ENCODE peak calls at places on chromosomes 7 and 10, in six cellular contexts. One of them, this sample, is unnamed.

GRCh38 chr7:66140924-66141323 is 26.3 kb downstream of the CRCP start:
- DNase-seq in stimulated activated CD4-positive, alpha-beta T cell treated with anti-CD3 and anti-CD28 coated beads, Interleukin-2, amount 100 ng/mL, for 48 hours: no peak
- DNase-seq in activated T-cell treated with anti-CD3 and anti-CD28 coated beads for 48 hours: no peak
- DNase-seq in activated naive CD4-positive, alpha-beta T cell treated with Interleukin-2 at 50 U/mL for 16 hours: no peak
- DNase-seq in fibroblast of pulmonary artery: peak
- DNase-seq in mucosa of gallbladder: peak
- DNase-seq in this sample: no peak

GRCh38 chr7:157004050-157004838 is 6.2 kb downstream of the MNX1 start:
- DNase-seq in stimulated activated CD4-positive, alpha-beta T cell treated with anti-CD3 and anti-CD28 coated beads, Interleukin-2, amount 100 ng/mL, for 48 hours: no peak
- DNase-seq in activated T-cell treated with anti-CD3 and anti-CD28 coated beads for 48 hours: no peak
- DNase-seq in activated naive CD4-positive, alpha-beta T cell treated with Interleukin-2 at 50 U/mL for 16 hours: no peak
- DNase-seq in fibroblast of pulmonary artery: peak
- DNase-seq in mucosa of gallbladder: no peak
- DNase-seq in this sample: no peak

GRCh38 chr7:130433336-130433735 is 7.5 kb downstream of the CEP41 start:
- DNase-seq in stimulated activated CD4-positive, alpha-beta T cell treated with anti-CD3 and anti-CD28 coated beads, Interleukin-2, amount 100 ng/mL, for 48 hours: no peak
- DNase-seq in activated T-cell treated with anti-CD3 and anti-CD28 coated beads for 48 hours: no peak
- DNase-seq in activated naive CD4-positive, alpha-beta T cell treated with Interleukin-2 at 50 U/mL for 16 hours: no peak
- DNase-seq in fibroblast of pulmonary artery: no peak
- DNase-seq in mucosa of gallbladder: no peak
- DNase-seq in this sample: no peak

GRCh38 chr10:123147635-123148413 is at the start of gene HMX2:
- DNase-seq in stimulated activated CD4-positive, alpha-beta T cell treated with anti-CD3 and anti-CD28 coated beads, Interleukin-2, amount 100 ng/mL, for 48 hours: no peak
- DNase-seq in activated T-cell treated with anti-CD3 and anti-CD28 coated beads for 48 hours: no peak
- DNase-seq in activated naive CD4-positive, alpha-beta T cell treated with Interleukin-2 at 50 U/mL for 16 hours: peak
- DNase-seq in fibroblast of pulmonary artery: no peak
- DNase-seq in mucosa of gallbladder: no peak
- DNase-seq in this sample: no peak

GRCh38 chr7:26440253-26440992 is 148.8 kb downstream of the SNX10 start:
- DNase-seq in stimulated activated CD4-positive, alpha-beta T cell treated with anti-CD3 and anti-CD28 coated beads, Interleukin-2, amount 100 ng/mL, for 48 hours: no peak
- DNase-seq in activated T-cell treated with anti-CD3 and anti-CD28 coated beads for 48 hours: no peak
- DNase-seq in activated naive CD4-positive, alpha-beta T cell treated with Interleukin-2 at 50 U/mL for 16 hours: no peak
- DNase-seq in fibroblast of pulmonary artery: no peak
- DNase-seq in mucosa of gallbladder: no peak
- DNase-seq in this sample: no peak

GRCh38 chr7:151276651-151277590 is 28.4 kb upstream of the SMARCD3 start:
- DNase-seq in stimulated activated CD4-positive, alpha-beta T cell treated with anti-CD3 and anti-CD28 coated beads, Interleukin-2, amount 100 ng/mL, for 48 hours: peak
- DNase-seq in activated T-cell treated with anti-CD3 and anti-CD28 coated beads for 48 hours: peak
- DNase-seq in activated naive CD4-positive, alpha-beta T cell treated with Interleukin-2 at 50 U/mL for 16 hours: peak
- DNase-seq in fibroblast of pulmonary artery: peak
- DNase-seq in mucosa of gallbladder: peak
- DNase-seq in this sample: peak

GRCh38 chr10:117421985-117422384 is 46.7 kb upstream of the PDZD8 start:
- DNase-seq in stimulated activated CD4-positive, alpha-beta T cell treated with anti-CD3 and anti-CD28 coated beads, Interleukin-2, amount 100 ng/mL, for 48 hours: no peak
- DNase-seq in activated T-cell treated with anti-CD3 and anti-CD28 coated beads for 48 hours: no peak
- DNase-seq in activated naive CD4-positive, alpha-beta T cell treated with Interleukin-2 at 50 U/mL for 16 hours: no peak
- DNase-seq in fibroblast of pulmonary artery: no peak
- DNase-seq in mucosa of gallbladder: no peak
- DNase-seq in this sample: no peak

GRCh38 chr10:101380353-101381017 is 26.5 kb downstream of the BTRC start:
- DNase-seq in stimulated activated CD4-positive, alpha-beta T cell treated with anti-CD3 and anti-CD28 coated beads, Interleukin-2, amount 100 ng/mL, for 48 hours: no peak
- DNase-seq in activated T-cell treated with anti-CD3 and anti-CD28 coated beads for 48 hours: no peak
- DNase-seq in activated naive CD4-positive, alpha-beta T cell treated with Interleukin-2 at 50 U/mL for 16 hours: no peak
- DNase-seq in fibroblast of pulmonary artery: peak
- DNase-seq in mucosa of gallbladder: no peak
- DNase-seq in this sample: no peak

GRCh38 chr7:123538897-123539296 is 4.5 kb upstream of the IQUB start:
- DNase-seq in stimulated activated CD4-positive, alpha-beta T cell treated with anti-CD3 and anti-CD28 coated beads, Interleukin-2, amount 100 ng/mL, for 48 hours: no peak
- DNase-seq in activated T-cell treated with anti-CD3 and anti-CD28 coated beads for 48 hours: no peak
- DNase-seq in activated naive CD4-positive, alpha-beta T cell treated with Interleukin-2 at 50 U/mL for 16 hours: no peak
- DNase-seq in fibroblast of pulmonary artery: no peak
- DNase-seq in mucosa of gallbladder: no peak
- DNase-seq in this sample: no peak

GRCh38 chr10:43890124-43890523 is 241.4 kb upstream of the ZNF32 start:
- DNase-seq in stimulated activated CD4-positive, alpha-beta T cell treated with anti-CD3 and anti-CD28 coated beads, Interleukin-2, amount 100 ng/mL, for 48 hours: no peak
- DNase-seq in activated T-cell treated with anti-CD3 and anti-CD28 coated beads for 48 hours: no peak
- DNase-seq in activated naive CD4-positive, alpha-beta T cell treated with Interleukin-2 at 50 U/mL for 16 hours: no peak
- DNase-seq in fibroblast of pulmonary artery: peak
- DNase-seq in mucosa of gallbladder: no peak
- DNase-seq in this sample: no peak

GRCh38 chr10:44804661-44805060 is 106.5 kb upstream of the TMEM72 start:
- DNase-seq in stimulated activated CD4-positive, alpha-beta T cell treated with anti-CD3 and anti-CD28 coated beads, Interleukin-2, amount 100 ng/mL, for 48 hours: no peak
- DNase-seq in activated T-cell treated with anti-CD3 and anti-CD28 coated beads for 48 hours: no peak
- DNase-seq in activated naive CD4-positive, alpha-beta T cell treated with Interleukin-2 at 50 U/mL for 16 hours: no peak
- DNase-seq in fibroblast of pulmonary artery: no peak
- DNase-seq in mucosa of gallbladder: no peak
- DNase-seq in this sample: no peak

GRCh38 chr7:143245123-143245522 is 18.1 kb upstream of the GSTK1 start:
- DNase-seq in stimulated activated CD4-positive, alpha-beta T cell treated with anti-CD3 and anti-CD28 coated beads, Interleukin-2, amount 100 ng/mL, for 48 hours: no peak
- DNase-seq in activated T-cell treated with anti-CD3 and anti-CD28 coated beads for 48 hours: no peak
- DNase-seq in activated naive CD4-positive, alpha-beta T cell treated with Interleukin-2 at 50 U/mL for 16 hours: no peak
- DNase-seq in fibroblast of pulmonary artery: peak
- DNase-seq in mucosa of gallbladder: no peak
- DNase-seq in this sample: no peak

GRCh38 chr10:72328829-72329204 is 25.9 kb downstream of the DNAJB12 start:
- DNase-seq in stimulated activated CD4-positive, alpha-beta T cell treated with anti-CD3 and anti-CD28 coated beads, Interleukin-2, amount 100 ng/mL, for 48 hours: no peak
- DNase-seq in activated T-cell treated with anti-CD3 and anti-CD28 coated beads for 48 hours: no peak
- DNase-seq in activated naive CD4-positive, alpha-beta T cell treated with Interleukin-2 at 50 U/mL for 16 hours: no peak
- DNase-seq in fibroblast of pulmonary artery: no peak
- DNase-seq in mucosa of gallbladder: no peak
- DNase-seq in this sample: peak

GRCh38 chr10:114131094-114131493 is 42.9 kb downstream of the CCDC186 start:
- DNase-seq in stimulated activated CD4-positive, alpha-beta T cell treated with anti-CD3 and anti-CD28 coated beads, Interleukin-2, amount 100 ng/mL, for 48 hours: no peak
- DNase-seq in activated T-cell treated with anti-CD3 and anti-CD28 coated beads for 48 hours: no peak
- DNase-seq in activated naive CD4-positive, alpha-beta T cell treated with Interleukin-2 at 50 U/mL for 16 hours: no peak
- DNase-seq in fibroblast of pulmonary artery: no peak
- DNase-seq in mucosa of gallbladder: no peak
- DNase-seq in this sample: no peak

GRCh38 chr10:4653160-4653559 is 172.8 kb upstream of the AKR1E2 start:
- DNase-seq in stimulated activated CD4-positive, alpha-beta T cell treated with anti-CD3 and anti-CD28 coated beads, Interleukin-2, amount 100 ng/mL, for 48 hours: no peak
- DNase-seq in activated T-cell treated with anti-CD3 and anti-CD28 coated beads for 48 hours: no peak
- DNase-seq in activated naive CD4-positive, alpha-beta T cell treated with Interleukin-2 at 50 U/mL for 16 hours: no peak
- DNase-seq in fibroblast of pulmonary artery: no peak
- DNase-seq in mucosa of gallbladder: no peak
- DNase-seq in this sample: no peak

GRCh38 chr10:132698211-132698751 is 87.7 kb downstream of the NKX6-2 start:
- DNase-seq in stimulated activated CD4-positive, alpha-beta T cell treated with anti-CD3 and anti-CD28 coated beads, Interleukin-2, amount 100 ng/mL, for 48 hours: no peak
- DNase-seq in activated T-cell treated with anti-CD3 and anti-CD28 coated beads for 48 hours: no peak
- DNase-seq in activated naive CD4-positive, alpha-beta T cell treated with Interleukin-2 at 50 U/mL for 16 hours: no peak
- DNase-seq in fibroblast of pulmonary artery: no peak
- DNase-seq in mucosa of gallbladder: no peak
- DNase-seq in this sample: no peak

GRCh38 chr10:12742776-12743175 is 258.7 kb downstream of the CCDC3 start:
- DNase-seq in stimulated activated CD4-positive, alpha-beta T cell treated with anti-CD3 and anti-CD28 coated beads, Interleukin-2, amount 100 ng/mL, for 48 hours: no peak
- DNase-seq in activated T-cell treated with anti-CD3 and anti-CD28 coated beads for 48 hours: no peak
- DNase-seq in activated naive CD4-positive, alpha-beta T cell treated with Interleukin-2 at 50 U/mL for 16 hours: no peak
- DNase-seq in fibroblast of pulmonary artery: no peak
- DNase-seq in mucosa of gallbladder: no peak
- DNase-seq in this sample: no peak

GRCh38 chr10:14003517-14003916 is 327.2 kb downstream of the FRMD4A start:
- DNase-seq in stimulated activated CD4-positive, alpha-beta T cell treated with anti-CD3 and anti-CD28 coated beads, Interleukin-2, amount 100 ng/mL, for 48 hours: no peak
- DNase-seq in activated T-cell treated with anti-CD3 and anti-CD28 coated beads for 48 hours: no peak
- DNase-seq in activated naive CD4-positive, alpha-beta T cell treated with Interleukin-2 at 50 U/mL for 16 hours: no peak
- DNase-seq in fibroblast of pulmonary artery: no peak
- DNase-seq in mucosa of gallbladder: no peak
- DNase-seq in this sample: no peak

GRCh38 chr10:110356628-110357245 is 52.0 kb upstream of the SMNDC1 start:
- DNase-seq in stimulated activated CD4-positive, alpha-beta T cell treated with anti-CD3 and anti-CD28 coated beads, Interleukin-2, amount 100 ng/mL, for 48 hours: peak
- DNase-seq in activated T-cell treated with anti-CD3 and anti-CD28 coated beads for 48 hours: peak
- DNase-seq in activated naive CD4-positive, alpha-beta T cell treated with Interleukin-2 at 50 U/mL for 16 hours: peak
- DNase-seq in fibroblast of pulmonary artery: peak
- DNase-seq in mucosa of gallbladder: peak
- DNase-seq in this sample: peak

GRCh38 chr7:129607471-129608120 is 3.9 kb upstream of the NRF1 start:
- DNase-seq in stimulated activated CD4-positive, alpha-beta T cell treated with anti-CD3 and anti-CD28 coated beads, Interleukin-2, amount 100 ng/mL, for 48 hours: peak
- DNase-seq in activated T-cell treated with anti-CD3 and anti-CD28 coated beads for 48 hours: peak
- DNase-seq in activated naive CD4-positive, alpha-beta T cell treated with Interleukin-2 at 50 U/mL for 16 hours: peak
- DNase-seq in fibroblast of pulmonary artery: peak
- DNase-seq in mucosa of gallbladder: peak
- DNase-seq in this sample: peak

GRCh38 chr7:5692845-5693278 is 88.6 kb downstream of the RNF216 start:
- DNase-seq in stimulated activated CD4-positive, alpha-beta T cell treated with anti-CD3 and anti-CD28 coated beads, Interleukin-2, amount 100 ng/mL, for 48 hours: no peak
- DNase-seq in activated T-cell treated with anti-CD3 and anti-CD28 coated beads for 48 hours: no peak
- DNase-seq in activated naive CD4-positive, alpha-beta T cell treated with Interleukin-2 at 50 U/mL for 16 hours: no peak
- DNase-seq in fibroblast of pulmonary artery: peak
- DNase-seq in mucosa of gallbladder: no peak
- DNase-seq in this sample: no peak

GRCh38 chr7:121195859-121196588 is 132.8 kb upstream of the WNT16 start:
- DNase-seq in stimulated activated CD4-positive, alpha-beta T cell treated with anti-CD3 and anti-CD28 coated beads, Interleukin-2, amount 100 ng/mL, for 48 hours: no peak
- DNase-seq in activated T-cell treated with anti-CD3 and anti-CD28 coated beads for 48 hours: no peak
- DNase-seq in activated naive CD4-positive, alpha-beta T cell treated with Interleukin-2 at 50 U/mL for 16 hours: no peak
- DNase-seq in fibroblast of pulmonary artery: no peak
- DNase-seq in mucosa of gallbladder: no peak
- DNase-seq in this sample: no peak

GRCh38 chr10:70621497-70622078 is 19.0 kb upstream of the PRF1 start:
- DNase-seq in stimulated activated CD4-positive, alpha-beta T cell treated with anti-CD3 and anti-CD28 coated beads, Interleukin-2, amount 100 ng/mL, for 48 hours: no peak
- DNase-seq in activated T-cell treated with anti-CD3 and anti-CD28 coated beads for 48 hours: no peak
- DNase-seq in activated naive CD4-positive, alpha-beta T cell treated with Interleukin-2 at 50 U/mL for 16 hours: no peak
- DNase-seq in fibroblast of pulmonary artery: no peak
- DNase-seq in mucosa of gallbladder: no peak
- DNase-seq in this sample: no peak

GRCh38 chr7:101678713-101679112 is 49.6 kb upstream of the MYL10 start:
- DNase-seq in stimulated activated CD4-positive, alpha-beta T cell treated with anti-CD3 and anti-CD28 coated beads, Interleukin-2, amount 100 ng/mL, for 48 hours: no peak
- DNase-seq in activated T-cell treated with anti-CD3 and anti-CD28 coated beads for 48 hours: no peak
- DNase-seq in activated naive CD4-positive, alpha-beta T cell treated with Interleukin-2 at 50 U/mL for 16 hours: no peak
- DNase-seq in fibroblast of pulmonary artery: no peak
- DNase-seq in mucosa of gallbladder: no peak
- DNase-seq in this sample: no peak

GRCh38 chr7:25369794-25370193 is 141.5 kb upstream of the NPVF start:
- DNase-seq in stimulated activated CD4-positive, alpha-beta T cell treated with anti-CD3 and anti-CD28 coated beads, Interleukin-2, amount 100 ng/mL, for 48 hours: no peak
- DNase-seq in activated T-cell treated with anti-CD3 and anti-CD28 coated beads for 48 hours: no peak
- DNase-seq in activated naive CD4-positive, alpha-beta T cell treated with Interleukin-2 at 50 U/mL for 16 hours: no peak
- DNase-seq in fibroblast of pulmonary artery: no peak
- DNase-seq in mucosa of gallbladder: peak
- DNase-seq in this sample: no peak

GRCh38 chr10:98309366-98310355 is 41.7 kb upstream of the LOXL4 start:
- DNase-seq in stimulated activated CD4-positive, alpha-beta T cell treated with anti-CD3 and anti-CD28 coated beads, Interleukin-2, amount 100 ng/mL, for 48 hours: peak
- DNase-seq in activated T-cell treated with anti-CD3 and anti-CD28 coated beads for 48 hours: no peak
- DNase-seq in activated naive CD4-positive, alpha-beta T cell treated with Interleukin-2 at 50 U/mL for 16 hours: no peak
- DNase-seq in fibroblast of pulmonary artery: peak
- DNase-seq in mucosa of gallbladder: peak
- DNase-seq in this sample: peak

GRCh38 chr10:68560201-68560915 is at the start of gene TET1:
- DNase-seq in stimulated activated CD4-positive, alpha-beta T cell treated with anti-CD3 and anti-CD28 coated beads, Interleukin-2, amount 100 ng/mL, for 48 hours: no peak
- DNase-seq in activated T-cell treated with anti-CD3 and anti-CD28 coated beads for 48 hours: peak
- DNase-seq in activated naive CD4-positive, alpha-beta T cell treated with Interleukin-2 at 50 U/mL for 16 hours: peak
- DNase-seq in fibroblast of pulmonary artery: peak
- DNase-seq in mucosa of gallbladder: peak
- DNase-seq in this sample: peak

GRCh38 chr10:99981581-99982199 is 28.1 kb downstream of the DNMBP start:
- DNase-seq in stimulated activated CD4-positive, alpha-beta T cell treated with anti-CD3 and anti-CD28 coated beads, Interleukin-2, amount 100 ng/mL, for 48 hours: no peak
- DNase-seq in activated T-cell treated with anti-CD3 and anti-CD28 coated beads for 48 hours: no peak
- DNase-seq in activated naive CD4-positive, alpha-beta T cell treated with Interleukin-2 at 50 U/mL for 16 hours: no peak
- DNase-seq in fibroblast of pulmonary artery: no peak
- DNase-seq in mucosa of gallbladder: no peak
- DNase-seq in this sample: no peak

GRCh38 chr10:74282151-74282852 is 131.3 kb downstream of the ADK start:
- DNase-seq in stimulated activated CD4-positive, alpha-beta T cell treated with anti-CD3 and anti-CD28 coated beads, Interleukin-2, amount 100 ng/mL, for 48 hours: no peak
- DNase-seq in activated T-cell treated with anti-CD3 and anti-CD28 coated beads for 48 hours: no peak
- DNase-seq in activated naive CD4-positive, alpha-beta T cell treated with Interleukin-2 at 50 U/mL for 16 hours: no peak
- DNase-seq in fibroblast of pulmonary artery: peak
- DNase-seq in mucosa of gallbladder: no peak
- DNase-seq in this sample: no peak

GRCh38 chr7:105639677-105640493 is 58.6 kb upstream of the EFCAB10 start:
- DNase-seq in stimulated activated CD4-positive, alpha-beta T cell treated with anti-CD3 and anti-CD28 coated beads, Interleukin-2, amount 100 ng/mL, for 48 hours: no peak
- DNase-seq in activated T-cell treated with anti-CD3 and anti-CD28 coated beads for 48 hours: no peak
- DNase-seq in activated naive CD4-positive, alpha-beta T cell treated with Interleukin-2 at 50 U/mL for 16 hours: no peak
- DNase-seq in fibroblast of pulmonary artery: no peak
- DNase-seq in mucosa of gallbladder: no peak
- DNase-seq in this sample: no peak

GRCh38 chr10:5550621-5551530 is 26.1 kb downstream of the CALML3 start:
- DNase-seq in stimulated activated CD4-positive, alpha-beta T cell treated with anti-CD3 and anti-CD28 coated beads, Interleukin-2, amount 100 ng/mL, for 48 hours: no peak
- DNase-seq in activated T-cell treated with anti-CD3 and anti-CD28 coated beads for 48 hours: no peak
- DNase-seq in activated naive CD4-positive, alpha-beta T cell treated with Interleukin-2 at 50 U/mL for 16 hours: no peak
- DNase-seq in fibroblast of pulmonary artery: no peak
- DNase-seq in mucosa of gallbladder: no peak
- DNase-seq in this sample: no peak

GRCh38 chr10:59793924-59794323 is 40.7 kb upstream of the MRLN start:
- DNase-seq in stimulated activated CD4-positive, alpha-beta T cell treated with anti-CD3 and anti-CD28 coated beads, Interleukin-2, amount 100 ng/mL, for 48 hours: no peak
- DNase-seq in activated T-cell treated with anti-CD3 and anti-CD28 coated beads for 48 hours: no peak
- DNase-seq in activated naive CD4-positive, alpha-beta T cell treated with Interleukin-2 at 50 U/mL for 16 hours: no peak
- DNase-seq in fibroblast of pulmonary artery: peak
- DNase-seq in mucosa of gallbladder: no peak
- DNase-seq in this sample: no peak

GRCh38 chr10:19815478-19816419 is 483 bp upstream of the PLXDC2 start:
- DNase-seq in stimulated activated CD4-positive, alpha-beta T cell treated with anti-CD3 and anti-CD28 coated beads, Interleukin-2, amount 100 ng/mL, for 48 hours: no peak
- DNase-seq in activated T-cell treated with anti-CD3 and anti-CD28 coated beads for 48 hours: no peak
- DNase-seq in activated naive CD4-positive, alpha-beta T cell treated with Interleukin-2 at 50 U/mL for 16 hours: no peak
- DNase-seq in fibroblast of pulmonary artery: peak
- DNase-seq in mucosa of gallbladder: peak
- DNase-seq in this sample: no peak

GRCh38 chr7:17651926-17652385 is 288.3 kb downstream of the SNX13 start:
- DNase-seq in stimulated activated CD4-positive, alpha-beta T cell treated with anti-CD3 and anti-CD28 coated beads, Interleukin-2, amount 100 ng/mL, for 48 hours: no peak
- DNase-seq in activated T-cell treated with anti-CD3 and anti-CD28 coated beads for 48 hours: no peak
- DNase-seq in activated naive CD4-positive, alpha-beta T cell treated with Interleukin-2 at 50 U/mL for 16 hours: no peak
- DNase-seq in fibroblast of pulmonary artery: peak
- DNase-seq in mucosa of gallbladder: no peak
- DNase-seq in this sample: no peak

GRCh38 chr10:58291538-58292174 is 22.7 kb downstream of the CISD1 start:
- DNase-seq in stimulated activated CD4-positive, alpha-beta T cell treated with anti-CD3 and anti-CD28 coated beads, Interleukin-2, amount 100 ng/mL, for 48 hours: no peak
- DNase-seq in activated T-cell treated with anti-CD3 and anti-CD28 coated beads for 48 hours: no peak
- DNase-seq in activated naive CD4-positive, alpha-beta T cell treated with Interleukin-2 at 50 U/mL for 16 hours: peak
- DNase-seq in fibroblast of pulmonary artery: peak
- DNase-seq in mucosa of gallbladder: peak
- DNase-seq in this sample: peak

GRCh38 chr10:43238462-43238861 is 28.4 kb downstream of the RASGEF1A start:
- DNase-seq in stimulated activated CD4-positive, alpha-beta T cell treated with anti-CD3 and anti-CD28 coated beads, Interleukin-2, amount 100 ng/mL, for 48 hours: no peak
- DNase-seq in activated T-cell treated with anti-CD3 and anti-CD28 coated beads for 48 hours: no peak
- DNase-seq in activated naive CD4-positive, alpha-beta T cell treated with Interleukin-2 at 50 U/mL for 16 hours: peak
- DNase-seq in fibroblast of pulmonary artery: no peak
- DNase-seq in mucosa of gallbladder: no peak
- DNase-seq in this sample: no peak

GRCh38 chr10:104630731-104631130 is 10.4 kb upstream of the SORCS3 start:
- DNase-seq in stimulated activated CD4-positive, alpha-beta T cell treated with anti-CD3 and anti-CD28 coated beads, Interleukin-2, amount 100 ng/mL, for 48 hours: no peak
- DNase-seq in activated T-cell treated with anti-CD3 and anti-CD28 coated beads for 48 hours: no peak
- DNase-seq in activated naive CD4-positive, alpha-beta T cell treated with Interleukin-2 at 50 U/mL for 16 hours: no peak
- DNase-seq in fibroblast of pulmonary artery: no peak
- DNase-seq in mucosa of gallbladder: no peak
- DNase-seq in this sample: no peak

GRCh38 chr10:44984671-44985101 is 6.1 kb upstream of the DEPP1 start:
- DNase-seq in stimulated activated CD4-positive, alpha-beta T cell treated with anti-CD3 and anti-CD28 coated beads, Interleukin-2, amount 100 ng/mL, for 48 hours: no peak
- DNase-seq in activated T-cell treated with anti-CD3 and anti-CD28 coated beads for 48 hours: no peak
- DNase-seq in activated naive CD4-positive, alpha-beta T cell treated with Interleukin-2 at 50 U/mL for 16 hours: no peak
- DNase-seq in fibroblast of pulmonary artery: no peak
- DNase-seq in mucosa of gallbladder: no peak
- DNase-seq in this sample: no peak

GRCh38 chr10:57102234-57102633 is 741.2 kb upstream of the ZWINT start:
- DNase-seq in stimulated activated CD4-positive, alpha-beta T cell treated with anti-CD3 and anti-CD28 coated beads, Interleukin-2, amount 100 ng/mL, for 48 hours: no peak
- DNase-seq in activated T-cell treated with anti-CD3 and anti-CD28 coated beads for 48 hours: no peak
- DNase-seq in activated naive CD4-positive, alpha-beta T cell treated with Interleukin-2 at 50 U/mL for 16 hours: no peak
- DNase-seq in fibroblast of pulmonary artery: no peak
- DNase-seq in mucosa of gallbladder: no peak
- DNase-seq in this sample: no peak